ENCODE peak calls at places on chromosomes 4 and X, in six cellular contexts. O, P, K, Z, I and G are unnamed samples.

GRCh38 chrX:13923845-13924244 is 105.8 kb downstream of the GEMIN8 start:
- ATAC-seq in O (no peak), P (no peak), K (no peak), Z (no peak), I (peak), G (no peak)

GRCh38 chr4:74202062-74202586 is 44.2 kb downstream of the MTHFD2L start:
- ATAC-seq in O (no peak), P (no peak), K (no peak), Z (no peak), I (no peak), G (no peak)

GRCh38 chr4:65367306-65367705 is 303.0 kb downstream of the EPHA5 start:
- ATAC-seq in O (no peak), P (no peak), K (no peak), Z (no peak), I (no peak), G (no peak)

GRCh38 chrX:16119353-16120220 is 3.8 kb upstream of the GRPR start:
- ATAC-seq in O (peak), P (peak), K (no peak), Z (no peak), I (no peak), G (peak)

GRCh38 chr4:149264093-149264733 is 551.4 kb downstream of the IQCM start:
- ATAC-seq in O (no peak), P (no peak), K (no peak), Z (no peak), I (peak), G (peak)

GRCh38 chr4:40564815-40565505 is 64.7 kb downstream of the RBM47 start:
- ATAC-seq in O (no peak), P (no peak), K (no peak), Z (no peak), I (no peak), G (no peak)

GRCh38 chr4:87567191-87567590 is 38.0 kb upstream of the SPARCL1 start:
- ATAC-seq in O (no peak), P (no peak), K (no peak), Z (no peak), I (no peak), G (no peak)

GRCh38 chr4:85686398-85686797 is 211.4 kb downstream of the ARHGAP24 start:
- ATAC-seq in O (no peak), P (no peak), K (no peak), Z (no peak), I (no peak), G (no peak)

GRCh38 chr4:5751073-5751917 is 40.3 kb downstream of the EVC start:
- ATAC-seq in O (no peak), P (no peak), K (no peak), Z (no peak), I (peak), G (no peak)

GRCh38 chrX:111168314-111168713 is 72.3 kb downstream of the PAK3 start:
- ATAC-seq in O (no peak), P (no peak), K (no peak), Z (no peak), I (no peak), G (no peak)

GRCh38 chr4:80592950-80593349 is 257.4 kb downstream of the CFAP299 start:
- ATAC-seq in O (no peak), P (no peak), K (no peak), Z (no peak), I (peak), G (no peak)

GRCh38 chrX:45266456-45266855 is 65.8 kb upstream of the DIPK2B start:
- ATAC-seq in O (no peak), P (no peak), K (no peak), Z (no peak), I (no peak), G (no peak)

GRCh38 chrX:69196666-69197065 is 31.4 kb upstream of the PJA1 start:
- ATAC-seq in O (no peak), P (no peak), K (no peak), Z (no peak), I (no peak), G (no peak)

GRCh38 chrX:41512394-41512793 is 65.3 kb downstream of the NYX start:
- ATAC-seq in O (peak), P (peak), K (no peak), Z (no peak), I (no peak), G (peak)

GRCh38 chr4:8157496-8157895 is 1.1 kb downstream of the ABLIM2 start:
- ATAC-seq in O (no peak), P (no peak), K (no peak), Z (no peak), I (no peak), G (no peak)

GRCh38 chrX:66035667-66036066 is 4.2 kb downstream of the VSIG4 start:
- ATAC-seq in O (no peak), P (no peak), K (no peak), Z (no peak), I (no peak), G (no peak)

GRCh38 chr4:122798101-122798500 is 28.5 kb upstream of the FGF2 start:
- ATAC-seq in O (no peak), P (no peak), K (no peak), Z (no peak), I (peak), G (peak)